ENCODE peak calls at places on chromosome 20, in seven cellular contexts. T is stromal cell of bone marrow; O is cardiac muscle cell; R is choroid plexus epithelial cell; C is EL; P is mesenchymal stem cell; Q is CD8-positive, alpha-beta T cell. F is an unnamed sample.

GRCh38 chr20:16209826-16210365 is 363.4 kb downstream of the KIF16B start:
- DNase-seq in O (no peak), P (no peak), Q (no peak), C (no peak), T (peak), R (peak), F (no peak)

GRCh38 chr20:61942526-61942925 is 123.2 kb downstream of the TAF4 start:
- DNase-seq in Q (no peak), P (no peak), C (no peak), R (no peak), O (no peak), T (no peak), F (no peak)

GRCh38 chr20:50724851-50725721 is 6.3 kb upstream of the PARD6B start:
- DNase-seq in O (peak), Q (no peak), T (peak), R (peak), P (peak), C (peak), F (no peak)

GRCh38 chr20:54980321-54980960 is 505.0 kb downstream of the DOK5 start:
- DNase-seq in C (no peak), Q (no peak), P (no peak), R (peak), O (no peak), T (peak), F (peak)

GRCh38 chr20:37564016-37564387 is 36.3 kb upstream of the BLCAP start:
- DNase-seq in R (no peak), T (no peak), Q (no peak), C (no peak), O (no peak), P (no peak), F (no peak)

GRCh38 chr20:44134897-44135810 is 51.8 kb downstream of the JPH2 start:
- DNase-seq in O (no peak), R (no peak), T (no peak), P (no peak), Q (no peak), C (no peak), F (peak)

GRCh38 chr20:8148501-8148900 is 16.4 kb downstream of the PLCB1 start:
- DNase-seq in T (no peak), O (no peak), P (no peak), Q (no peak), R (peak), C (peak), F (no peak)

GRCh38 chr20:4666001-4666470 is 55.7 kb upstream of the PRND start:
- DNase-seq in P (peak), O (peak), Q (peak), R (peak), C (peak), T (peak), F (peak)

GRCh38 chr20:34880095-34880680 is 3.8 kb downstream of the ACSS2 start:
- DNase-seq in O (no peak), Q (no peak), C (no peak), R (no peak), T (no peak), P (no peak), F (no peak)

GRCh38 chr20:16599257-16599656 is 26.0 kb upstream of the KIF16B start:
- DNase-seq in T (no peak), R (no peak), Q (no peak), C (no peak), O (no peak), P (no peak), F (no peak)